ENCODE peak calls at places on chromosomes 16 and 17, in five cellular contexts. J is activated gamma-delta T cell treated with Interleukin-2 at 50 U/mL for 16 hours; Y is WTC11; I is epithelial cell of esophagus; Z is effector CD4-positive, alpha-beta T cell. O is an unnamed sample.

GRCh38 chr17:40129498-40129897 is 7.7 kb downstream of the MSL1 start:
- DNase-seq in J (no peak), Y (no peak), I (no peak), Z (no peak), O (no peak)

GRCh38 chr17:41777579-41778188 is 8.8 kb downstream of the JUP start:
- DNase-seq in J (no peak), Y (no peak), I (peak; percentile 47), Z (no peak), O (no peak)

GRCh38 chr17:50114849-50115357 is 15.1 kb downstream of the SAMD14 start:
- DNase-seq in J (peak; percentile 19), Y (peak; percentile 55), I (peak; percentile 74), Z (no peak), O (peak; percentile 32)

GRCh38 chr16:85425061-85425662 is 188.0 kb upstream of the GSE1 start:
- DNase-seq in J (no peak), Y (peak; percentile 9), I (no peak), Z (no peak), O (no peak)

GRCh38 chr17:42472709-42473521 is 14.2 kb downstream of the ATP6V0A1 start:
- DNase-seq in J (no peak), Y (no peak), I (peak; percentile 96), Z (no peak), O (no peak)

GRCh38 chr16:87463722-87464690 is 28.8 kb downstream of the ZCCHC14 start:
- DNase-seq in J (no peak), Y (no peak), I (peak; percentile 34), Z (no peak), O (peak; percentile 12)

GRCh38 chr16:77584205-77584859 is 138.0 kb upstream of the NUDT7 start:
- DNase-seq in J (peak; percentile 13), Y (peak; percentile 53), I (peak; percentile 67), Z (peak; percentile 19), O (peak; percentile 13)

GRCh38 chr16:88499836-88500251 is 46.8 kb downstream of the ZFPM1 start:
- DNase-seq in J (no peak), Y (no peak), I (no peak), Z (no peak), O (no peak)

GRCh38 chr17:28221751-28222414 is 97.1 kb upstream of the TMEM97 start:
- DNase-seq in J (no peak), Y (no peak), I (no peak), Z (no peak), O (no peak)

GRCh38 chr16:2899564-2900072 is 12.1 kb upstream of the FLYWCH1 start:
- DNase-seq in J (no peak), Y (no peak), I (no peak), Z (no peak), O (no peak)

GRCh38 chr16:4303973-4304372 is 11.9 kb upstream of the GLIS2 start:
- DNase-seq in J (no peak), Y (no peak), I (no peak), Z (no peak), O (no peak)

GRCh38 chr17:62671553-62671952 is 44.1 kb downstream of the MRC2 start:
- DNase-seq in J (no peak), Y (no peak), I (peak; percentile 91), Z (no peak), O (no peak)

GRCh38 chr16:88870608-88871348 is 4.3 kb upstream of the PABPN1L start:
- DNase-seq in J (no peak), Y (no peak), I (no peak), Z (no peak), O (no peak)

GRCh38 chr16:68346892-68347480 is 36.2 kb downstream of the PRMT7 start:
- DNase-seq in J (no peak), Y (no peak), I (no peak), Z (no peak), O (no peak)

GRCh38 chr17:6701719-6702118 is 11.4 kb downstream of the SLC13A5 start:
- DNase-seq in J (no peak), Y (peak; percentile 86), I (peak; percentile 43), Z (no peak), O (no peak)

GRCh38 chr16:67389911-67390815 is 3.1 kb downstream of the TPPP3 start:
- DNase-seq in J (no peak), Y (no peak), I (no peak), Z (no peak), O (no peak)

GRCh38 chr17:2418572-2418971 is 17.7 kb upstream of the MNT start:
- DNase-seq in J (no peak), Y (no peak), I (no peak), Z (no peak), O (no peak)

GRCh38 chr17:21272881-21273839 is 11.4 kb upstream of the MAP2K3 start:
- DNase-seq in J (no peak), Y (no peak), I (peak; percentile 79), Z (no peak), O (no peak)

GRCh38 chr17:78629436-78629995 is 52.3 kb upstream of the DNAH17 start:
- DNase-seq in J (no peak), Y (no peak), I (no peak), Z (no peak), O (no peak)

GRCh38 chr17:40290629-40291296 is 3.1 kb downstream of the CDC6 start:
- DNase-seq in J (peak; percentile 31), Y (no peak), I (peak; percentile 93), Z (no peak), O (no peak)

GRCh38 chr17:3978421-3979275 is 14.4 kb upstream of the ATP2A3 start:
- DNase-seq in J (no peak), Y (no peak), I (no peak), Z (no peak), O (no peak)

GRCh38 chr16:82667437-82667836 is 40.7 kb downstream of the CDH13 start:
- DNase-seq in J (no peak), Y (no peak), I (no peak), Z (no peak), O (no peak)

GRCh38 chr17:9021158-9021984 is at the start of gene NTN1:
- DNase-seq in J (peak; percentile 31), Y (peak; percentile 64), I (peak; percentile 57), Z (peak; percentile 28), O (peak; percentile 37)

GRCh38 chr17:45955326-45955725 is 43.7 kb upstream of the STH start:
- DNase-seq in J (no peak), Y (no peak), I (no peak), Z (no peak), O (no peak)

GRCh38 chr17:68777243-68777855 is 176.2 kb upstream of the FAM20A start:
- DNase-seq in J (peak; percentile 23), Y (peak; percentile 41), I (peak; percentile 58), Z (no peak), O (peak; percentile 19)

GRCh38 chr16:53761967-53762726 is 58.2 kb downstream of the FTO start:
- DNase-seq in J (no peak), Y (no peak), I (no peak), Z (no peak), O (no peak)

GRCh38 chr17:65515959-65516948 is 45.2 kb downstream of the AXIN2 start:
- DNase-seq in J (no peak), Y (no peak), I (no peak), Z (no peak), O (no peak)

GRCh38 chr17:64496348-64496785 is 487 bp downstream of the POLG2 start:
- DNase-seq in J (no peak), Y (no peak), I (peak; percentile 20), Z (no peak), O (no peak)

GRCh38 chr16:70575376-70575775 is 51.8 kb downstream of the SF3B3 start:
- DNase-seq in J (no peak), Y (no peak), I (no peak), Z (no peak), O (no peak)

GRCh38 chr17:40493697-40494096 is 7.7 kb downstream of the TNS4 start:
- DNase-seq in J (no peak), Y (no peak), I (peak; percentile 86), Z (no peak), O (no peak)

GRCh38 chr17:42456223-42457106 is 2.2 kb upstream of the ATP6V0A1 start:
- DNase-seq in J (no peak), Y (no peak), I (peak; percentile 61), Z (no peak), O (no peak)

GRCh38 chr17:55730380-55730779 is 7.7 kb upstream of the TMEM100 start:
- DNase-seq in J (no peak), Y (no peak), I (no peak), Z (no peak), O (no peak)

O was measured in T-cell.